ENCODE peak calls at places on chromosomes 1 and 21, in six cellular contexts. One of them, this sample, is unnamed.

GRCh38 chr1:31924839-31925238 is 13.3 kb downstream of the PTP4A2 start:
- DNase-seq in NAMALWA: no peak
- DNase-seq in tibial nerve: no peak
- DNase-seq in epithelial cell of esophagus: no peak
- DNase-seq in NCI-H2081: no peak
- DNase-seq in iris pigment epithelial cell: no peak
- DNase-seq in this sample: no peak

GRCh38 chr1:239763850-239764249 is 327.8 kb upstream of the FMN2 start:
- DNase-seq in tibial nerve: no peak
- DNase-seq in iris pigment epithelial cell: no peak
- DNase-seq in NCI-H2081: no peak
- DNase-seq in epithelial cell of esophagus: no peak
- DNase-seq in NAMALWA: no peak
- DNase-seq in this sample: no peak

GRCh38 chr1:33111965-33112364 is 31.0 kb downstream of the AZIN2 start:
- DNase-seq in tibial nerve: no peak
- DNase-seq in NAMALWA: peak
- DNase-seq in iris pigment epithelial cell: peak
- DNase-seq in NCI-H2081: peak
- DNase-seq in epithelial cell of esophagus: peak
- DNase-seq in this sample: no peak

GRCh38 chr1:35726814-35727433 is 8.2 kb upstream of the C1orf216 start:
- DNase-seq in NCI-H2081: peak
- DNase-seq in iris pigment epithelial cell: peak
- DNase-seq in NAMALWA: peak
- DNase-seq in tibial nerve: no peak
- DNase-seq in epithelial cell of esophagus: peak
- DNase-seq in this sample: peak

GRCh38 chr1:115373305-115373704 is 35.3 kb upstream of the NGF start:
- DNase-seq in epithelial cell of esophagus: peak
- DNase-seq in tibial nerve: no peak
- DNase-seq in NAMALWA: no peak
- DNase-seq in iris pigment epithelial cell: peak
- DNase-seq in NCI-H2081: no peak
- DNase-seq in this sample: no peak

GRCh38 chr1:231493421-231494185 is 34.9 kb upstream of the TSNAX start:
- DNase-seq in iris pigment epithelial cell: peak
- DNase-seq in epithelial cell of esophagus: peak
- DNase-seq in NCI-H2081: no peak
- DNase-seq in tibial nerve: no peak
- DNase-seq in NAMALWA: no peak
- DNase-seq in this sample: no peak

GRCh38 chr1:99657213-99658030 is 11.5 kb downstream of the PALMD start:
- DNase-seq in iris pigment epithelial cell: peak
- DNase-seq in epithelial cell of esophagus: peak
- DNase-seq in NAMALWA: no peak
- DNase-seq in NCI-H2081: no peak
- DNase-seq in tibial nerve: no peak
- DNase-seq in this sample: no peak

GRCh38 chr21:43884012-43884860 is 19.2 kb downstream of the AGPAT3 start:
- DNase-seq in NAMALWA: no peak
- DNase-seq in iris pigment epithelial cell: peak
- DNase-seq in tibial nerve: no peak
- DNase-seq in epithelial cell of esophagus: peak
- DNase-seq in NCI-H2081: no peak
- DNase-seq in this sample: no peak

GRCh38 chr21:38993561-38993960 is 187.8 kb downstream of the ETS2 start:
- DNase-seq in epithelial cell of esophagus: peak
- DNase-seq in NAMALWA: no peak
- DNase-seq in NCI-H2081: no peak
- DNase-seq in tibial nerve: no peak
- DNase-seq in iris pigment epithelial cell: peak
- DNase-seq in this sample: no peak

GRCh38 chr1:22662318-22662717 is 9.3 kb downstream of the C1QB start:
- DNase-seq in iris pigment epithelial cell: peak
- DNase-seq in NCI-H2081: peak
- DNase-seq in epithelial cell of esophagus: no peak
- DNase-seq in NAMALWA: peak
- DNase-seq in tibial nerve: no peak
- DNase-seq in this sample: no peak

GRCh38 chr1:3907031-3907534 is 7.0 kb upstream of the C1orf174 start:
- DNase-seq in epithelial cell of esophagus: peak
- DNase-seq in NAMALWA: peak
- DNase-seq in tibial nerve: no peak
- DNase-seq in NCI-H2081: no peak
- DNase-seq in iris pigment epithelial cell: no peak
- DNase-seq in this sample: no peak

GRCh38 chr1:85195703-85196102 is 5.1 kb downstream of the SYDE2 start:
- DNase-seq in tibial nerve: no peak
- DNase-seq in epithelial cell of esophagus: no peak
- DNase-seq in NAMALWA: peak
- DNase-seq in iris pigment epithelial cell: no peak
- DNase-seq in NCI-H2081: no peak
- DNase-seq in this sample: no peak

GRCh38 chr1:56644064-56644940 is 812 bp upstream of the PRKAA2 start:
- DNase-seq in NCI-H2081: peak
- DNase-seq in epithelial cell of esophagus: no peak
- DNase-seq in tibial nerve: no peak
- DNase-seq in NAMALWA: no peak
- DNase-seq in iris pigment epithelial cell: peak
- DNase-seq in this sample: no peak

GRCh38 chr1:19606817-19607706 is 37.0 kb upstream of the NBL1 start:
- DNase-seq in NCI-H2081: no peak
- DNase-seq in epithelial cell of esophagus: no peak
- DNase-seq in tibial nerve: no peak
- DNase-seq in iris pigment epithelial cell: no peak
- DNase-seq in NAMALWA: no peak
- DNase-seq in this sample: no peak

GRCh38 chr21:30710499-30710898 is 8.1 kb downstream of the KRTAP21-3 start:
- DNase-seq in iris pigment epithelial cell: no peak
- DNase-seq in NCI-H2081: no peak
- DNase-seq in NAMALWA: no peak
- DNase-seq in tibial nerve: no peak
- DNase-seq in epithelial cell of esophagus: peak
- DNase-seq in this sample: no peak

GRCh38 chr21:38853421-38853919 is 47.7 kb downstream of the ETS2 start:
- DNase-seq in iris pigment epithelial cell: peak
- DNase-seq in epithelial cell of esophagus: peak
- DNase-seq in NCI-H2081: no peak
- DNase-seq in NAMALWA: peak
- DNase-seq in tibial nerve: no peak
- DNase-seq in this sample: no peak

GRCh38 chr1:92749024-92749634 is 35.8 kb downstream of the EVI5 start:
- DNase-seq in NAMALWA: peak
- DNase-seq in epithelial cell of esophagus: peak
- DNase-seq in NCI-H2081: peak
- DNase-seq in iris pigment epithelial cell: peak
- DNase-seq in tibial nerve: no peak
- DNase-seq in this sample: no peak

GRCh38 chr1:17315542-17316130 is 7.6 kb downstream of the PADI4 start:
- DNase-seq in iris pigment epithelial cell: no peak
- DNase-seq in epithelial cell of esophagus: no peak
- DNase-seq in NCI-H2081: no peak
- DNase-seq in NAMALWA: no peak
- DNase-seq in tibial nerve: no peak
- DNase-seq in this sample: no peak

GRCh38 chr1:9643351-9644256 is 7.9 kb upstream of the PIK3CD start:
- DNase-seq in NCI-H2081: no peak
- DNase-seq in epithelial cell of esophagus: no peak
- DNase-seq in NAMALWA: no peak
- DNase-seq in tibial nerve: no peak
- DNase-seq in iris pigment epithelial cell: no peak
- DNase-seq in this sample: peak

GRCh38 chr1:9317591-9318331 is 25.1 kb downstream of the SPSB1 start:
- DNase-seq in iris pigment epithelial cell: peak
- DNase-seq in NCI-H2081: peak
- DNase-seq in epithelial cell of esophagus: peak
- DNase-seq in tibial nerve: no peak
- DNase-seq in NAMALWA: no peak
- DNase-seq in this sample: no peak

GRCh38 chr1:106798991-106799390 is 257.5 kb upstream of the PRMT6 start:
- DNase-seq in iris pigment epithelial cell: peak
- DNase-seq in epithelial cell of esophagus: peak
- DNase-seq in NCI-H2081: no peak
- DNase-seq in tibial nerve: no peak
- DNase-seq in NAMALWA: no peak
- DNase-seq in this sample: no peak

GRCh38 chr1:227257964-227258363 is 60.3 kb downstream of the CDC42BPA start:
- DNase-seq in NAMALWA: no peak
- DNase-seq in iris pigment epithelial cell: no peak
- DNase-seq in tibial nerve: no peak
- DNase-seq in NCI-H2081: no peak
- DNase-seq in epithelial cell of esophagus: no peak
- DNase-seq in this sample: no peak

GRCh38 chr1:113981962-113982931 is 3.0 kb downstream of the OLFML3 start:
- DNase-seq in NCI-H2081: no peak
- DNase-seq in tibial nerve: peak
- DNase-seq in epithelial cell of esophagus: peak
- DNase-seq in iris pigment epithelial cell: peak
- DNase-seq in NAMALWA: no peak
- DNase-seq in this sample: no peak

GRCh38 chr21:36504067-36505058 is 24.4 kb upstream of the CLDN14 start:
- DNase-seq in NAMALWA: peak
- DNase-seq in tibial nerve: no peak
- DNase-seq in iris pigment epithelial cell: peak
- DNase-seq in NCI-H2081: peak
- DNase-seq in epithelial cell of esophagus: peak
- DNase-seq in this sample: peak

GRCh38 chr1:226083303-226084101 is 21.0 kb downstream of the H3-3A start:
- DNase-seq in epithelial cell of esophagus: peak
- DNase-seq in NAMALWA: peak
- DNase-seq in tibial nerve: peak
- DNase-seq in iris pigment epithelial cell: peak
- DNase-seq in NCI-H2081: peak
- DNase-seq in this sample: peak

GRCh38 chr1:66489146-66489545 is 44.8 kb upstream of the SGIP1 start:
- DNase-seq in NAMALWA: no peak
- DNase-seq in tibial nerve: no peak
- DNase-seq in epithelial cell of esophagus: peak
- DNase-seq in iris pigment epithelial cell: peak
- DNase-seq in NCI-H2081: no peak
- DNase-seq in this sample: no peak

GRCh38 chr1:206479164-206480125 is 9.2 kb downstream of the IKBKE start:
- DNase-seq in iris pigment epithelial cell: peak
- DNase-seq in tibial nerve: peak
- DNase-seq in NCI-H2081: peak
- DNase-seq in NAMALWA: peak
- DNase-seq in epithelial cell of esophagus: peak
- DNase-seq in this sample: peak

GRCh38 chr1:8230284-8230605 is 87.7 kb upstream of the SLC45A1 start:
- DNase-seq in NAMALWA: no peak
- DNase-seq in iris pigment epithelial cell: no peak
- DNase-seq in epithelial cell of esophagus: no peak
- DNase-seq in NCI-H2081: no peak
- DNase-seq in tibial nerve: no peak
- DNase-seq in this sample: no peak

GRCh38 chr1:17624540-17625256 is 85.2 kb downstream of the ARHGEF10L start:
- DNase-seq in NAMALWA: no peak
- DNase-seq in iris pigment epithelial cell: peak
- DNase-seq in tibial nerve: no peak
- DNase-seq in epithelial cell of esophagus: peak
- DNase-seq in NCI-H2081: no peak
- DNase-seq in this sample: no peak

GRCh38 chr1:163036661-163037060 is 32.5 kb upstream of the RGS4 start:
- DNase-seq in tibial nerve: no peak
- DNase-seq in NCI-H2081: no peak
- DNase-seq in NAMALWA: no peak
- DNase-seq in iris pigment epithelial cell: peak
- DNase-seq in epithelial cell of esophagus: peak
- DNase-seq in this sample: no peak

GRCh38 chr1:244735404-244735803 is 82.5 kb downstream of the DESI2 start:
- DNase-seq in NAMALWA: peak
- DNase-seq in NCI-H2081: no peak
- DNase-seq in epithelial cell of esophagus: peak
- DNase-seq in iris pigment epithelial cell: peak
- DNase-seq in tibial nerve: no peak
- DNase-seq in this sample: no peak

GRCh38 chr1:198056255-198056654 is 100.5 kb upstream of the NEK7 start:
- DNase-seq in tibial nerve: no peak
- DNase-seq in epithelial cell of esophagus: peak
- DNase-seq in NAMALWA: peak
- DNase-seq in NCI-H2081: no peak
- DNase-seq in iris pigment epithelial cell: peak
- DNase-seq in this sample: no peak

GRCh38 chr1:27528701-27529637 is 39.0 kb upstream of the WASF2 start:
- DNase-seq in NAMALWA: peak
- DNase-seq in epithelial cell of esophagus: peak
- DNase-seq in iris pigment epithelial cell: no peak
- DNase-seq in NCI-H2081: peak
- DNase-seq in tibial nerve: peak
- DNase-seq in this sample: no peak

GRCh38 chr1:233905416-233906051 is 1.1 kb downstream of the SLC35F3 start:
- DNase-seq in epithelial cell of esophagus: no peak
- DNase-seq in NAMALWA: no peak
- DNase-seq in tibial nerve: no peak
- DNase-seq in iris pigment epithelial cell: no peak
- DNase-seq in NCI-H2081: no peak
- DNase-seq in this sample: no peak